ENCODE peak calls at places on chromosomes 13 and 19, in four cellular contexts. V, J, R and H are unnamed samples.

GRCh38 chr13:99484405-99484981 is 16.8 kb upstream of the TM9SF2 start:
- DNase-seq in V (peak; percentile 25), R (no peak), J (no peak), H (no peak)

GRCh38 chr19:43596842-43597461 is 557 bp downstream of the ZNF576 start:
- DNase-seq in R (no peak), V (no peak), J (no peak), H (no peak)

GRCh38 chr13:61466280-61466679 is 50.6 kb upstream of the PCDH20 start:
- DNase-seq in R (no peak), J (no peak), V (no peak), H (no peak)

GRCh38 chr19:17950310-17951150 is 16.4 kb upstream of the KCNN1 start:
- DNase-seq in J (no peak), R (peak; percentile 80), V (no peak), H (no peak)

GRCh38 chr13:28494537-28494860 is 429 bp downstream of the FLT1 start:
- DNase-seq in V (no peak), J (no peak), R (peak; percentile 56), H (peak; percentile 52)

GRCh38 chr13:111664060-111664459 is 343.6 kb downstream of the TEX29 start:
- DNase-seq in J (no peak), V (no peak), R (no peak), H (no peak)

GRCh38 chr13:40941581-40941980 is 77.5 kb downstream of the ELF1 start:
- DNase-seq in V (no peak), R (no peak), J (no peak), H (no peak)

GRCh38 chr13:60397693-60398437 is 845 bp downstream of the TDRD3 start:
- DNase-seq in J (no peak), V (peak; percentile 64), R (peak; percentile 80), H (peak; percentile 79)

GRCh38 chr13:50387124-50387581 is 371.9 kb downstream of the KCNRG start:
- DNase-seq in R (peak; percentile 30), J (peak; percentile 47), V (peak; percentile 74), H (peak; percentile 98)

GRCh38 chr19:29831041-29831548 is 19.3 kb downstream of the CCNE1 start:
- DNase-seq in V (no peak), J (no peak), R (no peak), H (no peak)

GRCh38 chr13:74136089-74136658 is 2.0 kb upstream of the KLF12 start:
- DNase-seq in V (peak; percentile 53), R (peak; percentile 51), J (no peak), H (peak; percentile 65)

GRCh38 chr13:60933638-60934037 is 482.0 kb downstream of the PCDH20 start:
- DNase-seq in V (peak; percentile 2), R (no peak), J (no peak), H (no peak)

GRCh38 chr19:55109527-55110291 is 7.7 kb downstream of the PPP1R12C start:
- DNase-seq in R (no peak), V (no peak), J (no peak), H (no peak)

GRCh38 chr13:58843567-58843966 is 1212.0 kb downstream of the PCDH17 start:
- DNase-seq in J (no peak), R (no peak), V (no peak), H (no peak)

GRCh38 chr19:11047856-11048255 is 41.4 kb upstream of the LDLR start:
- DNase-seq in V (no peak), J (no peak), R (no peak), H (no peak)

GRCh38 chr13:112702983-112703379 is 13.1 kb downstream of the ATP11A start:
- DNase-seq in J (no peak), V (no peak), R (no peak), H (no peak)

GRCh38 chr13:44908712-44909111 is 80.6 kb downstream of the NUFIP1 start:
- DNase-seq in V (no peak), R (no peak), J (no peak), H (no peak)

GRCh38 chr19:50377051-50377441 is 789 bp downstream of the NR1H2 start:
- DNase-seq in R (no peak), J (no peak), V (no peak), H (peak; percentile 39)

GRCh38 chr13:71274923-71275593 is 591.9 kb downstream of the DACH1 start:
- DNase-seq in R (no peak), J (no peak), V (no peak), H (peak; percentile 71)

GRCh38 chr19:15378529-15379082 is 981 bp downstream of the AKAP8 start:
- DNase-seq in V (peak; percentile 16), J (peak; percentile 14), R (peak; percentile 58), H (no peak)

GRCh38 chr13:98443329-98443728 is 133.6 kb downstream of the STK24 start:
- DNase-seq in R (no peak), V (peak; percentile 72), J (no peak), H (no peak)

GRCh38 chr13:44620057-44620456 is 43.9 kb upstream of the TSC22D1 start:
- DNase-seq in V (peak; percentile 55), J (no peak), R (no peak), H (no peak)

GRCh38 chr19:44675516-44675915 is 4.2 kb downstream of the CEACAM19 start:
- DNase-seq in R (no peak), J (no peak), V (no peak), H (no peak)

GRCh38 chr19:15101479-15102082 is 5.6 kb upstream of the SYDE1 start:
- DNase-seq in J (no peak), V (no peak), R (peak; percentile 64), H (no peak)

GRCh38 chr19:4598712-4599111 is 39.2 kb upstream of the SEMA6B start:
- DNase-seq in R (no peak), V (no peak), J (no peak), H (no peak)

GRCh38 chr13:34751492-34751891 is 190.6 kb upstream of the NBEA start:
- DNase-seq in J (no peak), V (no peak), R (no peak), H (no peak)

GRCh38 chr19:1523412-1524205 is at the start of gene PLK5:
- DNase-seq in J (no peak), V (no peak), R (peak; percentile 56), H (no peak)

GRCh38 chr19:46390866-46391265 is 22.5 kb downstream of the CCDC8 start:
- DNase-seq in J (no peak), R (no peak), V (no peak), H (no peak)

GRCh38 chr13:91544723-91545122 is 146.3 kb downstream of the GPC5 start:
- DNase-seq in R (peak; percentile 39), V (no peak), J (no peak), H (no peak)